ENCODE peak calls at places on chromosome 17, in five cellular contexts. P is tibial nerve, Y is heart right ventricle, X is NCI-H1092, I is endothelial cell. M is an unnamed sample.

GRCh38 chr17:51670899-51671298 is 410.6 kb downstream of the UTP18 start:
- DNase-seq in P (no peak), Y (no peak), X (no peak), I (no peak), M (no peak)

GRCh38 chr17:14781123-14781522 is 480.2 kb downstream of the HS3ST3B1 start:
- DNase-seq in P (no peak), Y (no peak), X (no peak), I (no peak), M (no peak)

GRCh38 chr17:76240461-76241204 is at the start of gene RNF157:
- DNase-seq in P (no peak), Y (peak; percentile 32), X (peak; percentile 26), I (peak; percentile 65), M (no peak)

GRCh38 chr17:55540414-55541091 is 29.3 kb upstream of the SMIM36 start:
- DNase-seq in P (no peak), Y (no peak), X (no peak), I (no peak), M (no peak)

GRCh38 chr17:61822326-61823285 is 40.7 kb downstream of the BRIP1 start:
- DNase-seq in P (no peak), Y (no peak), X (no peak), I (no peak), M (no peak)

GRCh38 chr17:18916816-18917496 is 35.0 kb upstream of the SLC5A10 start:
- DNase-seq in P (no peak), Y (no peak), X (no peak), I (no peak), M (no peak)

GRCh38 chr17:61464121-61464905 is 12.1 kb downstream of the TBX4 start:
- DNase-seq in P (no peak), Y (no peak), X (no peak), I (no peak), M (no peak)

GRCh38 chr17:10105513-10106001 is 92.8 kb downstream of the GAS7 start:
- DNase-seq in P (no peak), Y (peak; percentile 77), X (no peak), I (no peak), M (no peak)

GRCh38 chr17:48563385-48563838 is 14.7 kb downstream of the HOXB4 start:
- DNase-seq in P (no peak), Y (no peak), X (no peak), I (no peak), M (no peak)

GRCh38 chr17:39443326-39443725 is 7.7 kb downstream of the MED1 start:
- DNase-seq in P (no peak), Y (no peak), X (no peak), I (no peak), M (no peak)

GRCh38 chr17:81393684-81394376 is 1.4 kb upstream of the BAHCC1 start:
- DNase-seq in P (peak; percentile 100), Y (peak; percentile 100), X (peak; percentile 100), I (peak; percentile 100), M (peak; percentile 98)

GRCh38 chr17:43658890-43659289 is 2.8 kb downstream of the MEOX1 start:
- DNase-seq in P (no peak), Y (no peak), X (no peak), I (no peak), M (no peak)

GRCh38 chr17:44380767-44381166 is 8.7 kb downstream of the ITGA2B start:
- DNase-seq in P (no peak), Y (no peak), X (no peak), I (no peak), M (no peak)

GRCh38 chr17:50055055-50055425 is 870 bp upstream of the ITGA3 start:
- DNase-seq in P (no peak), Y (no peak), X (no peak), I (no peak), M (peak; percentile 62)

GRCh38 chr17:63701477-63702222 is 1.7 kb upstream of the LIMD2 start:
- DNase-seq in P (no peak), Y (no peak), X (no peak), I (no peak), M (no peak)

GRCh38 chr17:34135841-34136240 is 119.2 kb upstream of the CCL2 start:
- DNase-seq in P (no peak), Y (no peak), X (no peak), I (no peak), M (no peak)

GRCh38 chr17:66272699-66273390 is 29.6 kb upstream of the PRKCA start:
- DNase-seq in P (no peak), Y (no peak), X (no peak), I (no peak), M (peak; percentile 59)